ENCODE peak calls at places on chromosomes 13 and 19, in seven cellular contexts. One of them, this sample, is unnamed.

GRCh38 chr19:38665219-38665931 is 17.9 kb downstream of the ACTN4 start:
- DNase-seq in BJ: no peak
- DNase-seq in CD4-positive, alpha-beta T cell: no peak
- DNase-seq in colonic mucosa: no peak
- DNase-seq in endothelial cell of umbilical vein: peak; percentile 21
- DNase-seq in H9: no peak
- DNase-seq in epithelial cell of esophagus: no peak
- DNase-seq in this sample: no peak

GRCh38 chr19:57905258-57905657 is 11.1 kb downstream of the ZNF417 start:
- DNase-seq in BJ: no peak
- DNase-seq in endothelial cell of umbilical vein: no peak
- DNase-seq in CD4-positive, alpha-beta T cell: no peak
- DNase-seq in H9: no peak
- DNase-seq in epithelial cell of esophagus: no peak
- DNase-seq in colonic mucosa: no peak
- DNase-seq in this sample: no peak

GRCh38 chr19:39809368-39809767 is 24.6 kb downstream of the DYRK1B start:
- DNase-seq in colonic mucosa: no peak
- DNase-seq in epithelial cell of esophagus: no peak
- DNase-seq in H9: no peak
- DNase-seq in endothelial cell of umbilical vein: no peak
- DNase-seq in BJ: no peak
- DNase-seq in CD4-positive, alpha-beta T cell: no peak
- DNase-seq in this sample: no peak

GRCh38 chr13:36345438-36346221 is 564 bp downstream of the SPART start:
- DNase-seq in H9: peak; percentile 63
- DNase-seq in CD4-positive, alpha-beta T cell: peak; percentile 4
- DNase-seq in endothelial cell of umbilical vein: peak; percentile 87
- DNase-seq in epithelial cell of esophagus: peak; percentile 75
- DNase-seq in colonic mucosa: peak; percentile 51
- DNase-seq in BJ: peak; percentile 44
- DNase-seq in this sample: peak; percentile 87

GRCh38 chr13:112803422-112803821 is 113.6 kb downstream of the ATP11A start:
- DNase-seq in epithelial cell of esophagus: no peak
- DNase-seq in endothelial cell of umbilical vein: no peak
- DNase-seq in BJ: no peak
- DNase-seq in H9: no peak
- DNase-seq in CD4-positive, alpha-beta T cell: no peak
- DNase-seq in colonic mucosa: no peak
- DNase-seq in this sample: no peak

GRCh38 chr19:2061936-2062729 is 11.1 kb upstream of the MKNK2 start:
- DNase-seq in colonic mucosa: peak; percentile 46
- DNase-seq in epithelial cell of esophagus: no peak
- DNase-seq in H9: peak; percentile 50
- DNase-seq in endothelial cell of umbilical vein: no peak
- DNase-seq in BJ: no peak
- DNase-seq in CD4-positive, alpha-beta T cell: no peak
- DNase-seq in this sample: no peak

GRCh38 chr19:8069116-8069973 is 16.8 kb downstream of the CCL25 start:
- DNase-seq in H9: no peak
- DNase-seq in epithelial cell of esophagus: no peak
- DNase-seq in colonic mucosa: peak; percentile 24
- DNase-seq in BJ: no peak
- DNase-seq in endothelial cell of umbilical vein: no peak
- DNase-seq in CD4-positive, alpha-beta T cell: no peak
- DNase-seq in this sample: peak; percentile 27

GRCh38 chr19:51292971-51293370 is 18.5 kb upstream of the IGLON5 start:
- DNase-seq in BJ: no peak
- DNase-seq in epithelial cell of esophagus: no peak
- DNase-seq in CD4-positive, alpha-beta T cell: no peak
- DNase-seq in endothelial cell of umbilical vein: no peak
- DNase-seq in colonic mucosa: no peak
- DNase-seq in H9: peak; percentile 69
- DNase-seq in this sample: no peak

GRCh38 chr13:108365255-108365654 is 95.7 kb downstream of the TNFSF13B start:
- DNase-seq in BJ: no peak
- DNase-seq in epithelial cell of esophagus: no peak
- DNase-seq in H9: no peak
- DNase-seq in colonic mucosa: no peak
- DNase-seq in CD4-positive, alpha-beta T cell: no peak
- DNase-seq in endothelial cell of umbilical vein: no peak
- DNase-seq in this sample: no peak

GRCh38 chr13:66347718-66348117 is 882.4 kb downstream of the PCDH9 start:
- DNase-seq in endothelial cell of umbilical vein: no peak
- DNase-seq in epithelial cell of esophagus: peak; percentile 61
- DNase-seq in colonic mucosa: no peak
- DNase-seq in BJ: no peak
- DNase-seq in H9: no peak
- DNase-seq in CD4-positive, alpha-beta T cell: no peak
- DNase-seq in this sample: no peak

GRCh38 chr19:50602089-50602422 is 33.8 kb upstream of the LRRC4B start:
- DNase-seq in CD4-positive, alpha-beta T cell: no peak
- DNase-seq in endothelial cell of umbilical vein: no peak
- DNase-seq in colonic mucosa: no peak
- DNase-seq in H9: no peak
- DNase-seq in BJ: no peak
- DNase-seq in epithelial cell of esophagus: no peak
- DNase-seq in this sample: no peak

GRCh38 chr13:26727633-26728032 is 33.0 kb downstream of the GPR12 start:
- DNase-seq in BJ: no peak
- DNase-seq in colonic mucosa: no peak
- DNase-seq in CD4-positive, alpha-beta T cell: no peak
- DNase-seq in epithelial cell of esophagus: peak; percentile 62
- DNase-seq in endothelial cell of umbilical vein: no peak
- DNase-seq in H9: no peak
- DNase-seq in this sample: no peak

GRCh38 chr13:27704681-27705080 is 83.0 kb downstream of the POLR1D start:
- DNase-seq in CD4-positive, alpha-beta T cell: no peak
- DNase-seq in epithelial cell of esophagus: no peak
- DNase-seq in endothelial cell of umbilical vein: no peak
- DNase-seq in colonic mucosa: no peak
- DNase-seq in H9: no peak
- DNase-seq in BJ: no peak
- DNase-seq in this sample: peak; percentile 17

GRCh38 chr19:2303209-2303798 is 4.7 kb downstream of the LINGO3 start:
- DNase-seq in CD4-positive, alpha-beta T cell: no peak
- DNase-seq in epithelial cell of esophagus: no peak
- DNase-seq in H9: no peak
- DNase-seq in colonic mucosa: no peak
- DNase-seq in endothelial cell of umbilical vein: no peak
- DNase-seq in BJ: no peak
- DNase-seq in this sample: no peak

GRCh38 chr13:47334173-47334572 is 437.3 kb upstream of the HTR2A start:
- DNase-seq in H9: no peak
- DNase-seq in endothelial cell of umbilical vein: no peak
- DNase-seq in BJ: peak; percentile 95
- DNase-seq in epithelial cell of esophagus: no peak
- DNase-seq in CD4-positive, alpha-beta T cell: no peak
- DNase-seq in colonic mucosa: no peak
- DNase-seq in this sample: peak; percentile 28

GRCh38 chr19:45591004-45591637 is 6.5 kb upstream of the OPA3 start:
- DNase-seq in colonic mucosa: peak; percentile 68
- DNase-seq in CD4-positive, alpha-beta T cell: no peak
- DNase-seq in BJ: no peak
- DNase-seq in H9: peak; percentile 89
- DNase-seq in endothelial cell of umbilical vein: no peak
- DNase-seq in epithelial cell of esophagus: peak; percentile 70
- DNase-seq in this sample: peak; percentile 60

GRCh38 chr19:3361384-3362216 is 4.8 kb upstream of the NFIC start:
- DNase-seq in CD4-positive, alpha-beta T cell: no peak
- DNase-seq in endothelial cell of umbilical vein: no peak
- DNase-seq in H9: no peak
- DNase-seq in epithelial cell of esophagus: no peak
- DNase-seq in colonic mucosa: no peak
- DNase-seq in BJ: no peak
- DNase-seq in this sample: no peak

GRCh38 chr13:100694722-100695644 is 20.4 kb upstream of the TMTC4 start:
- DNase-seq in CD4-positive, alpha-beta T cell: no peak
- DNase-seq in BJ: no peak
- DNase-seq in epithelial cell of esophagus: peak; percentile 37
- DNase-seq in H9: peak; percentile 84
- DNase-seq in endothelial cell of umbilical vein: peak; percentile 44
- DNase-seq in colonic mucosa: peak; percentile 28
- DNase-seq in this sample: peak; percentile 28

GRCh38 chr13:98802999-98803666 is 50.7 kb upstream of the SLC15A1 start:
- DNase-seq in epithelial cell of esophagus: peak; percentile 24
- DNase-seq in CD4-positive, alpha-beta T cell: no peak
- DNase-seq in BJ: no peak
- DNase-seq in endothelial cell of umbilical vein: no peak
- DNase-seq in colonic mucosa: no peak
- DNase-seq in H9: no peak
- DNase-seq in this sample: no peak

GRCh38 chr19:2051771-2052704 is 994 bp upstream of the MKNK2 start:
- DNase-seq in CD4-positive, alpha-beta T cell: no peak
- DNase-seq in BJ: no peak
- DNase-seq in H9: peak; percentile 30
- DNase-seq in epithelial cell of esophagus: peak; percentile 71
- DNase-seq in endothelial cell of umbilical vein: no peak
- DNase-seq in colonic mucosa: peak; percentile 78
- DNase-seq in this sample: no peak

GRCh38 chr19:16569609-16570320 is 2.5 kb downstream of the SLC35E1 start:
- DNase-seq in colonic mucosa: no peak
- DNase-seq in epithelial cell of esophagus: peak; percentile 68
- DNase-seq in CD4-positive, alpha-beta T cell: no peak
- DNase-seq in endothelial cell of umbilical vein: no peak
- DNase-seq in H9: no peak
- DNase-seq in BJ: no peak
- DNase-seq in this sample: no peak

GRCh38 chr13:97160421-97160820 is 61.7 kb upstream of the MBNL2 start:
- DNase-seq in epithelial cell of esophagus: no peak
- DNase-seq in colonic mucosa: no peak
- DNase-seq in endothelial cell of umbilical vein: no peak
- DNase-seq in H9: no peak
- DNase-seq in CD4-positive, alpha-beta T cell: no peak
- DNase-seq in BJ: no peak
- DNase-seq in this sample: no peak

GRCh38 chr19:3670796-3671679 is 29.2 kb downstream of the PIP5K1C start:
- DNase-seq in epithelial cell of esophagus: no peak
- DNase-seq in colonic mucosa: peak; percentile 51
- DNase-seq in endothelial cell of umbilical vein: peak; percentile 84
- DNase-seq in H9: no peak
- DNase-seq in BJ: peak; percentile 36
- DNase-seq in CD4-positive, alpha-beta T cell: no peak
- DNase-seq in this sample: no peak

GRCh38 chr13:98677398-98677797 is 75.1 kb downstream of the SLC15A1 start:
- DNase-seq in colonic mucosa: no peak
- DNase-seq in epithelial cell of esophagus: peak; percentile 89
- DNase-seq in H9: no peak
- DNase-seq in endothelial cell of umbilical vein: no peak
- DNase-seq in BJ: no peak
- DNase-seq in CD4-positive, alpha-beta T cell: no peak
- DNase-seq in this sample: no peak

GRCh38 chr13:48514776-48515175 is 18.1 kb downstream of the RCBTB2 start:
- DNase-seq in colonic mucosa: no peak
- DNase-seq in H9: no peak
- DNase-seq in endothelial cell of umbilical vein: no peak
- DNase-seq in epithelial cell of esophagus: no peak
- DNase-seq in CD4-positive, alpha-beta T cell: no peak
- DNase-seq in BJ: no peak
- DNase-seq in this sample: no peak

GRCh38 chr13:107822006-107822405 is 393.3 kb downstream of the LIG4 start:
- DNase-seq in BJ: no peak
- DNase-seq in colonic mucosa: no peak
- DNase-seq in H9: no peak
- DNase-seq in epithelial cell of esophagus: no peak
- DNase-seq in CD4-positive, alpha-beta T cell: no peak
- DNase-seq in endothelial cell of umbilical vein: peak; percentile 58
- DNase-seq in this sample: no peak

GRCh38 chr13:52830946-52831345 is 17.5 kb downstream of the PCDH8 start:
- DNase-seq in epithelial cell of esophagus: peak; percentile 40
- DNase-seq in endothelial cell of umbilical vein: no peak
- DNase-seq in colonic mucosa: no peak
- DNase-seq in CD4-positive, alpha-beta T cell: no peak
- DNase-seq in H9: no peak
- DNase-seq in BJ: no peak
- DNase-seq in this sample: peak; percentile 21

GRCh38 chr19:35555301-35556005 is 8.0 kb downstream of the ATP4A start:
- DNase-seq in endothelial cell of umbilical vein: no peak
- DNase-seq in colonic mucosa: no peak
- DNase-seq in BJ: no peak
- DNase-seq in H9: peak; percentile 74
- DNase-seq in epithelial cell of esophagus: no peak
- DNase-seq in CD4-positive, alpha-beta T cell: no peak
- DNase-seq in this sample: peak; percentile 41
- TF ChIP-seq CTCF in endothelial cell of umbilical vein: peak; percentile 33
- TF ChIP-seq CTCF in colonic mucosa: no peak
- TF ChIP-seq CTCF in BJ: peak; percentile 27
- TF ChIP-seq CTCF in H9: peak; percentile 75
- TF ChIP-seq CTCF in epithelial cell of esophagus: no peak
- TF ChIP-seq CTCF in CD4-positive, alpha-beta T cell: no peak
- TF ChIP-seq CTCF in this sample: no peak

GRCh38 chr19:49309087-49309486 is 15.9 kb downstream of the SLC6A16 start:
- DNase-seq in BJ: no peak
- DNase-seq in colonic mucosa: no peak
- DNase-seq in epithelial cell of esophagus: no peak
- DNase-seq in endothelial cell of umbilical vein: no peak
- DNase-seq in H9: no peak
- DNase-seq in CD4-positive, alpha-beta T cell: no peak
- DNase-seq in this sample: no peak
- TF ChIP-seq CTCF in BJ: no peak
- TF ChIP-seq CTCF in colonic mucosa: no peak
- TF ChIP-seq CTCF in epithelial cell of esophagus: no peak
- TF ChIP-seq CTCF in endothelial cell of umbilical vein: no peak
- TF ChIP-seq CTCF in H9: no peak
- TF ChIP-seq CTCF in CD4-positive, alpha-beta T cell: no peak
- TF ChIP-seq CTCF in this sample: no peak

GRCh38 chr13:43804461-43805070 is 17.8 kb upstream of the ENOX1 start:
- DNase-seq in H9: no peak
- DNase-seq in CD4-positive, alpha-beta T cell: no peak
- DNase-seq in epithelial cell of esophagus: peak; percentile 72
- DNase-seq in BJ: no peak
- DNase-seq in endothelial cell of umbilical vein: peak; percentile 83
- DNase-seq in colonic mucosa: peak; percentile 24
- DNase-seq in this sample: peak; percentile 76
- TF ChIP-seq CTCF in H9: peak; percentile 77
- TF ChIP-seq CTCF in CD4-positive, alpha-beta T cell: peak; percentile 69
- TF ChIP-seq CTCF in epithelial cell of esophagus: peak; percentile 41
- TF ChIP-seq CTCF in BJ: peak; percentile 37
- TF ChIP-seq CTCF in endothelial cell of umbilical vein: peak; percentile 6
- TF ChIP-seq CTCF in colonic mucosa: peak; percentile 50
- TF ChIP-seq CTCF in this sample: peak; percentile 57

DNA sequence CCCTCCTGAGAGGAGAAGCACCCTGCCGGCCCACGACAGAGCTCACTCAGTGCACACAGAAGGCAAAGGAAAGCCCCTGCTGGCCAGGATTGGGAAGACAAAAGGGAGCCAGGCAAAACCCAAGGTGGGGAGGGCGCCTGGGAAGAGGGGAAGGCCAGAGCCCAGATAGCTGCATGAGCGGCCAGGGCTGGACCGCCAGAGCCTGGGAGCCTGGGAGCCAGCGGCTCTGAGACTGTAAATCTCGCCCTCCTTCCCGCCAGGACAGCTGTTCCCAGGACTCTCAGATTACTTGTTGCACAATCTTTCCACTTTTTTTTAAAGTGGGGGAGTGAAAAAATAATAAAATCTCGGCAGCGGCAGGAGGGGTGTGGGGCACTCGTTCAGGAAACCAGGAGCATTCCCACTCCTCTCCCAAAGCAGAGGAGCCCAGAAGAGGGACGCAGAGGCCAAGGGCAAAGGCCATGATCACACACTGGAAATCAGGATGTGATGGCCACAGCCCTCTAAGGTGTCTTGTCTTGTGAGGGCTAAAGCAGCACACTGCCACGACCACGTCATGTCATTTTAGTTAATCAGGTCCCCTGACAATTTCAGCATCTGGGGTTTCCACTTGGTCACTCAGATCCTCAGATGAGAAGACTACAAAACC is 19.6 kb upstream of the EPHX3 start:
- DNase-seq in H9: peak; percentile 84
- DNase-seq in CD4-positive, alpha-beta T cell: no peak
- DNase-seq in endothelial cell of umbilical vein: peak; percentile 73
- DNase-seq in epithelial cell of esophagus: peak; percentile 68
- DNase-seq in BJ: peak; percentile 75
- DNase-seq in colonic mucosa: peak; percentile 56
- DNase-seq in this sample: peak; percentile 97
- TF ChIP-seq CTCF in H9: peak; percentile 69
- TF ChIP-seq CTCF in CD4-positive, alpha-beta T cell: no peak
- TF ChIP-seq CTCF in endothelial cell of umbilical vein: peak; percentile 60
- TF ChIP-seq CTCF in epithelial cell of esophagus: peak; percentile 39
- TF ChIP-seq CTCF in BJ: peak; percentile 60
- TF ChIP-seq CTCF in colonic mucosa: no peak
- TF ChIP-seq CTCF in this sample: peak; percentile 26